ENCODE peak calls at places on chromosomes 5 and 9, in nine cellular contexts. K is ovary, S is Caco-2, Q is adrenal gland, V is heart left ventricle, B is neuronal stem cell, T is HepG2, J is right cardiac atrium, H is ascending aorta. E is an unnamed sample. For H3K27me3, the result is how much of the 10 kb centered on the place peaks cover.

GRCh38 chr5:179420476-179420875 is 75.2 kb upstream of the ADAMTS2 start:
- DNase-seq in H (no peak), K (no peak), V (no peak), B (no peak), T (no peak), J (no peak), Q (no peak), S (no peak), E (no peak)

GRCh38 chr5:141785135-141785534 is 93.1 kb downstream of the PCDH1 start:
- DNase-seq in Q (no peak), S (peak), J (no peak), V (no peak), B (no peak), K (no peak), T (no peak), H (no peak), E (no peak)

GRCh38 chr5:25975881-25976280 is 1062.5 kb downstream of the CDH9 start:
- DNase-seq in K (no peak), B (no peak), Q (no peak), H (no peak), J (no peak), S (no peak), T (no peak), V (no peak), E (no peak)

GRCh38 chr5:26868504-26868903 is 169.9 kb downstream of the CDH9 start:
- DNase-seq in H (no peak), T (no peak), J (no peak), S (no peak), Q (no peak), V (no peak), B (no peak), K (no peak), E (no peak)

GRCh38 chr5:155700333-155700732 is 626.6 kb upstream of the SGCD start:
- DNase-seq in B (no peak), T (no peak), K (no peak), S (no peak), V (no peak), J (no peak), H (no peak), Q (no peak), E (no peak)

GRCh38 chr5:71475788-71476384 is 20.4 kb downstream of the BDP1 start:
- DNase-seq in B (peak), V (no peak), T (peak), S (no peak), H (no peak), Q (no peak), K (no peak), J (no peak), E (no peak)

GRCh38 chr9:87554976-87555375 is 57.3 kb downstream of the DAPK1 start:
- DNase-seq in T (no peak), V (no peak), J (no peak), H (no peak), Q (no peak), S (no peak), B (no peak), K (no peak), E (no peak)

GRCh38 chr5:72064801-72065570 is 42.3 kb upstream of the MAP1B start:
- DNase-seq in T (no peak), S (no peak), H (no peak), J (no peak), K (no peak), B (no peak), V (no peak), Q (no peak), E (no peak)

GRCh38 chr9:91086657-91087563 is 274.8 kb downstream of the AUH start:
- DNase-seq in S (no peak), J (no peak), V (no peak), K (no peak), H (no peak), B (no peak), T (no peak), Q (no peak), E (no peak)

GRCh38 chr5:124919076-124919475 is 172.6 kb upstream of the ZNF608 start:
- DNase-seq in T (no peak), Q (no peak), H (no peak), S (no peak), B (no peak), K (no peak), J (no peak), V (no peak), E (no peak)

GRCh38 chr5:95822038-95822407 is 503 bp downstream of the GLRX start:
- DNase-seq in K (peak), B (peak), H (no peak), J (peak), S (no peak), Q (peak), V (peak), T (no peak), E (peak)

GRCh38 chr9:80028501-80028900 is 456.7 kb downstream of the TLE4 start:
- DNase-seq in T (no peak), V (no peak), K (no peak), S (no peak), H (no peak), Q (no peak), B (no peak), J (no peak), E (no peak)

GRCh38 chr9:109124089-109124488 is 4.3 kb upstream of the TMEM245 start:
- DNase-seq in H (no peak), K (no peak), J (no peak), V (no peak), T (peak), Q (no peak), B (no peak), S (peak), E (no peak)

GRCh38 chr5:2047341-2047927 is 164.7 kb upstream of the IRX4 start:
- DNase-seq in V (no peak), J (no peak), Q (no peak), S (no peak), T (no peak), K (no peak), B (no peak), H (no peak), E (no peak)
- H3K27me3 ChIP-seq in V (under half), J (under half), Q (under half), S (under half), T (under half), K (under half), B (under half), H (under half), E (under half)

GRCh38 chr9:16869961-16870605 is 387 bp downstream of the BNC2 start:
- DNase-seq in Q (peak), V (peak), J (peak), K (peak), T (no peak), H (no peak), S (no peak), B (no peak), E (no peak)
- H3K27me3 ChIP-seq in Q (under half), V (under half), J (under half), K (under half), T (under half), H (under half), S (under half), B (half or more), E (under half)

DNA sequence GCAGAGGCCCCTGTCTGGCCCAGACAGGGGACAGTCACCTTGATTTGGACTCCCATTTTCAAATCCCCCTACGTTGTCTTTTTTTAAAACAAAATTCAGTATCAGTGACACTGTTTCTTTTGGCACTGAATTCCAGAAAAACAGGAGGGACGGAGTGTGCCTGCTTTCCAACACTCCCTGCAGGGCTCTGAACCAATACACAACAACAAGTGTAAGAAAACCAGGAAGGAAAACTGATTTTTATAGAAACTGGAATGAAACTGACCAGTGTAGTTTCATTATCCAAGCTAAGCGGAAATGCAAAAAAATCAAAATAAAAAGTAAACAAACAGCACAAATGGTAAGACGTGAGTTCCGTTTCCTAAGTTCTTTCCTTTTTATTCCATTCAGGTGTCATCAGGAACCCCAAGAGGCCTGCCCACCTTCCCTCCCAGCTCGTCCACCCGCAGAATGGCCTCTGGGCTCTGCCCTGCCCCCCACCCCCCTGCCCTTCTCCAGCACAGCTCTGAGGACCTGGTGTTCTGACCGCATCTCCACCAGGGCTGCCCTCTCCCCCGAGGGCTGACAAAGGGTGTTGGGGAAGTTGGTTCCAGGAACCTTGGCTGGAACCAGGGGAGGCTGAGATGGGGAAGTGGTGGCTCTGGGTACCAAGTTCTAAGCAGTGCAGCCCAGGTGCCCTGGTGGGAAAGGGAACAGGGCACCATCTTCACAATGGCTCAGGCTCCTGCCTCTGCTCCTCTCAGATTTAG is 73.6 kb downstream of the PSD2 start:
- DNase-seq in S (no peak), J (no peak), K (no peak), V (no peak), Q (no peak), B (no peak), T (no peak), H (no peak), E (no peak)
- H3K27me3 ChIP-seq in S (under half), J (under half), K (under half), V (under half), Q (under half), B (half or more), T (under half), H (under half), E (under half)

DNA sequence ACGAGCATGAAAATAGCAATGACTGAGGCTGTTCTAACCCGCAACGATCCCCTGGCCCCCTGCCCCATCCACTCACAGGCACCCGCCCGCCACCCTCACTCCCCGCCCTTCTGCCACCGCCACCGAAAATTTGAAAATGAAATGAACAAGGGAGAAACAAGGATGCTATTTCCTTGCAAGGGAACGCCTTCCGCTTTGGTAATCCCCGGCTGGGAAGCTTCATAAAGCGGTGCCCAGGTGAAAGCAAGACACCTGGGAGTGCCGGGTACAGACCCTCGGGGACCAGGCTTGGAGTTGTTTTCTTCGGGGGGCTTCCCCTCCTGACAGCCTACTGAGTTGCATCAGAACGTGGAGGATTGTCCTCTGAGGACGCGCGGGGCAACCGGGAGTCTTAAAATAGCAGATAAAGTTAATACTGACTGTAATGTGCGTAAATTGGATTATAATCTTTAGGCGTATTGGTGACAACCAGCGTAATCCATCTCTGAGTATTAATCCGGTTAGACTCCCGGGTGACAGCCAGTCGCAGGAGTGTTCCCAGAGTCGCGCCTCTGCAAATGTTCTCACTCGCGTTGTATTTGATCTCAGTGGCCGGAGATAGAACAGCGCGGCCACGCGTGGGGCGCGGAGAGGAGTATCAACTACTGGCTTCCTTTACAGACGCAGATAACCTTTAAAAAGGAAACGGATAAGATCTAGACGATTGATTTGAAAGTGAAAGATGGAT is 885 bp upstream of the MLLT3 start:
- DNase-seq in J (peak), K (peak), S (peak), Q (peak), T (no peak), H (peak), B (peak), V (peak), E (no peak)
- H3K27me3 ChIP-seq in J (under half), K (under half), S (under half), Q (under half), T (under half), H (under half), B (under half), V (under half), E (under half)

GRCh38 chr5:174145821-174146220 is 100.3 kb downstream of the NSG2 start:
- DNase-seq in S (no peak), B (peak), V (no peak), T (no peak), Q (no peak), H (peak), J (no peak), K (no peak), E (no peak)

GRCh38 chr5:174139623-174140022 is 94.1 kb downstream of the NSG2 start:
- DNase-seq in Q (no peak), H (peak), T (no peak), B (no peak), K (no peak), S (no peak), J (no peak), V (no peak), E (no peak)

GRCh38 chr5:174140452-174140851 is 94.9 kb downstream of the NSG2 start:
- DNase-seq in H (peak), B (no peak), Q (no peak), T (no peak), J (no peak), S (no peak), V (no peak), K (no peak), E (no peak)

GRCh38 chr5:174145091-174145490 is 99.6 kb downstream of the NSG2 start:
- DNase-seq in T (no peak), S (no peak), K (no peak), H (peak), B (no peak), V (no peak), Q (no peak), J (no peak), E (no peak)

DNA sequence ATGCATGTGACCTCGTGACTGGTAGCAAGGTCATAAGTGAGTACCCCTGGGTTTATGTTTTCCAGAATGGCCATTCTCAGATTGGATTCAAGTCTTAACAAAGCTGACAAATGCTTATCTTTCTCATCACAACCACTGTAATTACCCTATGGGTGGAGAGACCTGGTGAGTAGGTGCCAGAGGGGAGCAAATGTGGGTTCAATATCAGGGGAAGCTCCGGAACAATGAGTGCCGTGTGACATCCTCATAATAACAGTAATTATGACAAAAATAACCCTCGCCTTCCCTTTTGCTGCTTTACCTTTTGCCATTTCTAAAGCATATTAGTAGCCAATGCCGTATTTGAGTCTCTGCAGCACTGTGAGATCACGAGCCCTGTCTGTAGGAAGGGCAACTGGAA is 95.9 kb downstream of the NSG2 start:
- DNase-seq in S (no peak), T (no peak), B (no peak), J (no peak), K (no peak), Q (no peak), V (no peak), H (no peak), E (no peak)
- H3K27me3 ChIP-seq in S (under half), T (under half), B (under half), J (under half), K (under half), Q (under half), V (under half), H (under half), E (under half)

GRCh38 chr9:133463234-133463863 is 3.6 kb downstream of the CACFD1 start:
- DNase-seq in S (no peak), T (no peak), Q (no peak), K (no peak), J (no peak), B (no peak), V (no peak), H (no peak), E (no peak)
- H3K27me3 ChIP-seq in S (under half), T (under half), Q (under half), K (under half), J (under half), B (under half), V (under half), H (under half), E (under half)

GRCh38 chr5:1865948-1866347 is 16.8 kb downstream of the IRX4 start:
- DNase-seq in J (no peak), Q (no peak), K (no peak), H (no peak), V (no peak), B (no peak), S (no peak), T (no peak), E (no peak)
- H3K27me3 ChIP-seq in J (under half), Q (under half), K (under half), H (under half), V (under half), B (half or more), S (under half), T (half or more), E (under half)

DNA sequence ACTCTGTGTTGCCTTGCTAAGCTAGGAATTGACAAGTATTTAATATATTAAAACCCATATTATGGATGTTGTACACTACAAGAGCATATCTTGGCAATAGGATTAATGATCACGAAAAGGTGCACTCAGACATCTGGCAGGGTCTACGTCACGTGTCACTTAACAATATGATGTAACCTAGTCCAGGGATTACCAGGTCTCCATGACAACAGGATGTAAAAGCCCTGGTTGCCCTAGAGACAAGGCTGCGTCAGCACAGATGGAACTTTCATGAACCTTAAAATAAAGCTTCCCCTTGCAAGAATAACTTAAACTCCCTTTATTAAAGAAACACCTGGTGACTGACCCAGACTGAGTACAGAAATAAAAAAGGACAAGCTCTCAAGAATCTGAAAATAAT is 717.8 kb downstream of the CDH18 start:
- DNase-seq in H (no peak), Q (no peak), J (no peak), S (no peak), V (no peak), K (no peak), T (no peak), B (peak), E (no peak)
- H3K27me3 ChIP-seq in H (under half), Q (under half), J (under half), S (under half), V (under half), K (under half), T (under half), B (under half), E (under half)

GRCh38 chr9:132181796-132182521 is 20.1 kb downstream of the NTNG2 start:
- DNase-seq in S (no peak), J (peak), V (peak), Q (no peak), H (no peak), B (no peak), T (no peak), K (no peak), E (no peak)

GRCh38 chr9:132182609-132183073 is 20.8 kb downstream of the NTNG2 start:
- DNase-seq in V (no peak), B (no peak), K (no peak), J (no peak), T (no peak), Q (no peak), H (no peak), S (no peak), E (no peak)

GRCh38 chr9:132185164-132186009 is 23.5 kb downstream of the NTNG2 start:
- DNase-seq in T (no peak), B (no peak), Q (no peak), V (no peak), H (no peak), S (no peak), J (no peak), K (no peak), E (no peak)

GRCh38 chr9:132183134-132183533 is 21.3 kb downstream of the NTNG2 start:
- DNase-seq in Q (no peak), B (no peak), T (no peak), H (no peak), S (no peak), J (no peak), K (no peak), V (no peak), E (no peak)

DNA sequence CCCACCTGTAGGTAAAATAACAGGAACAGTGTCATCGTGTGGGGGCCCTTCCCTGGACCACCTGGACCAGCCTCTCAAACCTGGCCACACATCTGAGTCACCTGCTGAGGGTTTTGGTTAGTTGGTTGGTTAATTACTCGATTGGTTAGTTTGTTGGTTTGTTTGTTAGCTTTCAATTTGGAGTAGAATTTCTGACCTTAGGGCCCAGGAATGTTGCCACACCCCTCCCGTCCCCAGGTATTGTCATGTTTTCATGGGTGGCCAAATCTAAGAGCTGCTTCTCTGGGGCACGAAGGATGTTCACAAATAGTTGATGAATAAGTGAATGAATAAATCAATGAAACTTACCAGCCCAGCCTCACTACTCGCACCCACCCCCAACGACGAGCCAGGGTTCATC is 21.9 kb downstream of the NTNG2 start:
- DNase-seq in T (no peak), J (no peak), V (no peak), K (no peak), Q (no peak), H (no peak), S (no peak), B (no peak), E (no peak)
- H3K27me3 ChIP-seq in T (half or more), J (under half), V (under half), K (under half), Q (under half), H (under half), S (under half), B (half or more), E (under half)

GRCh38 chr9:34594177-34594576 is 4.7 kb upstream of the CNTFR start:
- DNase-seq in H (no peak), S (no peak), B (no peak), Q (no peak), K (peak), J (no peak), V (no peak), T (no peak), E (no peak)

GRCh38 chr9:34590376-34591090 is 1.0 kb upstream of the CNTFR start:
- DNase-seq in V (peak), H (peak), Q (no peak), B (no peak), S (peak), J (peak), T (no peak), K (no peak), E (peak)

GRCh38 chr9:34591911-34592866 is 2.7 kb upstream of the CNTFR start:
- DNase-seq in J (no peak), H (no peak), K (no peak), V (no peak), B (no peak), S (no peak), Q (no peak), T (no peak), E (no peak)

GRCh38 chr9:34591091-34591910 is 1.8 kb upstream of the CNTFR start:
- DNase-seq in Q (peak), K (peak), V (peak), H (peak), B (peak), J (peak), S (peak), T (peak), E (peak)

DNA sequence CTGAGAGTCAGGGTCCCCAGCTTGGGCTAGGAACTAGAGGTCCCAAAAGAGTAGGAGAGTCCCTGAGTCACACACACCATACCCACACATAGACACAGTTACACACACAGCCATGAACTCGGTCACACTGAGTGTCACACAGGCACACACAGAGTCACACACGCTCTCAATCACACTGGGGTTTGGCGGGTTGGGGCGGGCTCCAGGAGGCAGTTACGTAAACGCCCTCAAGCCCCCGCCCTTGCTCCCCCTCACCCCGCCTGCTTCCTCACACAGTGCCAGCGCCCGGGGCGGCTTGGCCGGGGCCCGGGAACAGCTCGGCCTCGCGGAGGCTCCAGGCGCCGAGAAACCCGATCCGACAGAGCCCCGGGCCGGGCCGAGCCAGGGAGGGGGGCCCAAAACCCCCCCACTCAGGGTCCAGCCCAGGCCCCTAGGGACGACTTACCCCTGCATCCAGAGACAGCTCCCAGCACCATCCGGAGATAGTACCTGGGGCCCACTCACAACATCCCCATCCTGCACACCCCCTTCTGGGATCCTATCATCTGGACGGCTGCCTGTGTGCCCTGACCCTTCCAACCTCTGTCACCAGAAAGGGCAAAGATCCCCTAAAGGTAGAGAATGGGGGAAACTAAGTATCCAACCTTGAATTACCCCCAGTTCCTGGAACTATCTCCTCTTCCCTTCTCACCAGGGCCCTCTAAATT is 3.5 kb upstream of the CNTFR start:
- DNase-seq in S (no peak), B (no peak), T (no peak), J (peak), V (peak), Q (peak), K (peak), H (peak), E (peak)
- H3K27me3 ChIP-seq in S (under half), B (under half), T (half or more), J (under half), V (half or more), Q (under half), K (under half), H (under half), E (under half)